ENCODE peak calls at places on chromosomes 2 and 18, in eight cellular contexts. R is GM23338, Y is PC-3, X is A549, C is hepatocyte, I is mammary epithelial cell, F is IMR-90, U is H9. T is an unnamed sample.

GRCh38 chr18:68984342-68984741 is 186.5 kb downstream of the CCDC102B start:
- DNase-seq in R (no peak), Y (no peak), X (no peak), C (no peak), I (no peak), F (no peak), U (no peak), T (no peak)

GRCh38 chr2:218229851-218230250 is 12.9 kb downstream of the ARPC2 start:
- DNase-seq in R (no peak), Y (peak; percentile 47), X (no peak), C (no peak), I (peak; percentile 82), F (no peak), U (no peak), T (no peak)

GRCh38 chr2:60091884-60092283 is 461.6 kb downstream of the BCL11A start:
- DNase-seq in R (no peak), Y (no peak), X (no peak), C (peak; percentile 73), I (no peak), F (no peak), U (no peak), T (no peak)

GRCh38 chr2:227163445-227163997 is 484 bp downstream of the COL4A4 start:
- DNase-seq in R (peak; percentile 47), Y (no peak), X (peak; percentile 29), C (no peak), I (peak; percentile 2), F (no peak), U (peak; percentile 36), T (no peak)

GRCh38 chr2:9217838-9218770 is 11.5 kb downstream of the ASAP2 start:
- DNase-seq in R (peak; percentile 51), Y (no peak), X (no peak), C (no peak), I (peak; percentile 73), F (no peak), U (peak; percentile 63), T (peak; percentile 47)

GRCh38 chr2:25920326-25920725 is 42.0 kb upstream of the ASXL2 start:
- DNase-seq in R (no peak), Y (no peak), X (no peak), C (no peak), I (no peak), F (peak; percentile 87), U (no peak), T (no peak)

GRCh38 chr2:143321994-143322393 is 192.8 kb downstream of the ARHGAP15 start:
- DNase-seq in R (no peak), Y (peak; percentile 63), X (no peak), C (no peak), I (peak; percentile 8), F (no peak), U (no peak), T (no peak)

GRCh38 chr18:2970762-2971659 is 41.9 kb downstream of the LPIN2 start:
- DNase-seq in R (no peak), Y (no peak), X (no peak), C (no peak), I (no peak), F (peak; percentile 25), U (no peak), T (no peak)

GRCh38 chr2:47068966-47069627 is 86.0 kb downstream of the STPG4 start:
- DNase-seq in R (no peak), Y (no peak), X (no peak), C (no peak), I (no peak), F (no peak), U (no peak), T (no peak)

GRCh38 chr2:127672341-127673303 is 2.7 kb downstream of the LIMS2 start:
- DNase-seq in R (no peak), Y (no peak), X (no peak), C (peak; percentile 4), I (no peak), F (no peak), U (no peak), T (no peak)

GRCh38 chr2:49226360-49226759 is 72.0 kb upstream of the FSHR start:
- DNase-seq in R (no peak), Y (no peak), X (no peak), C (no peak), I (no peak), F (no peak), U (no peak), T (no peak)

GRCh38 chr2:106649306-106649705 is 162.1 kb downstream of the CD8B2 start:
- DNase-seq in R (no peak), Y (peak; percentile 8), X (no peak), C (no peak), I (no peak), F (no peak), U (no peak), T (no peak)

GRCh38 chr2:25161055-25161781 is 7.2 kb downstream of the POMC start:
- DNase-seq in R (peak; percentile 77), Y (no peak), X (no peak), C (no peak), I (no peak), F (peak; percentile 4), U (peak; percentile 79), T (peak; percentile 73)

GRCh38 chr18:52343138-52343537 is 3.1 kb downstream of the DCC start:
- DNase-seq in R (peak; percentile 67), Y (peak; percentile 3), X (no peak), C (peak; percentile 18), I (no peak), F (peak; percentile 2), U (no peak), T (no peak)

GRCh38 chr18:67385455-67385854 is 131.1 kb downstream of the DSEL start:
- DNase-seq in R (no peak), Y (no peak), X (no peak), C (peak; percentile 36), I (no peak), F (peak; percentile 47), U (no peak), T (no peak)

GRCh38 chr18:66342577-66342976 is 261.3 kb downstream of the CDH19 start:
- DNase-seq in R (no peak), Y (peak; percentile 4), X (no peak), C (no peak), I (no peak), F (no peak), U (no peak), T (no peak)

GRCh38 chr2:11532434-11533055 is 1.3 kb upstream of the GREB1 start:
- DNase-seq in R (no peak), Y (peak; percentile 31), X (no peak), C (no peak), I (peak; percentile 80), F (peak; percentile 24), U (no peak), T (no peak)

GRCh38 chr2:121659933-121660332 is 10.7 kb upstream of the CLASP1 start:
- DNase-seq in R (no peak), Y (no peak), X (no peak), C (no peak), I (no peak), F (no peak), U (no peak), T (no peak)
- H3K4me2 ChIP-seq in R (no peak overlapping the region), Y (no peak overlapping the region), X (no peak overlapping the region), C (no peak overlapping the region), I (no peak overlapping the region), F (no peak overlapping the region), U (no peak overlapping the region), T (no peak overlapping the region)

DNA sequence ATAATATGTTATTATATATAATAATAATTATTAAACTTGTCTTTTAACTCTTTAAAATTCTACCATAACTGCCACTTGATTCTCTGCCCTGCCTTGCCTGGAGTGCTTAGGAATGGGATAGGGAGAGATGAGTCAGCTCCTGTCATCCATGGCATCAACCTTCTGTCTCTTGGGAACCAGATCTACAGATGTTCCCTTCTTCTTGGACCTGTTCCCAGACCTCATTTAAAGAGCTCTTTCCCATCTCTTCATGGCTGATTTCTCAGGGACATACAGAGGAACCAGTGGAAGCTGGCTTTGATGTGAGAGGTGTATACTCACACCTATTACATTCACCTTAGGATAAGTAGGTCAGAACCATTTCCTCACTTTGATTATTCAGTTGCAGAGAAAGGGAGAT is 155.3 kb upstream of the MYO3B start:
- DNase-seq in R (no peak), Y (peak; percentile 68), X (no peak), C (no peak), I (peak; percentile 60), F (peak; percentile 89), U (no peak), T (no peak)
- H3K4me2 ChIP-seq in R (no peak overlapping the region), Y (no peak overlapping the region), X (no peak overlapping the region), C (no peak overlapping the region), I (no peak overlapping the region), F (no peak overlapping the region), U (no peak overlapping the region), T (no peak overlapping the region)

GRCh38 chr2:68727698-68728375 is 6.8 kb upstream of the ARHGAP25 start:
- DNase-seq in R (no peak), Y (peak; percentile 59), X (no peak), C (no peak), I (no peak), F (peak; percentile 90), U (no peak), T (no peak)

GRCh38 chr2:68726100-68726499 is 8.5 kb upstream of the ARHGAP25 start:
- DNase-seq in R (no peak), Y (no peak), X (no peak), C (no peak), I (no peak), F (no peak), U (no peak), T (no peak)

GRCh38 chr2:68730828-68731227 is 3.8 kb upstream of the ARHGAP25 start:
- DNase-seq in R (no peak), Y (peak; percentile 89), X (no peak), C (peak; percentile 29), I (peak; percentile 71), F (peak; percentile 89), U (no peak), T (no peak)

GRCh38 chr2:68722712-68723111 is 11.9 kb upstream of the ARHGAP25 start:
- DNase-seq in R (peak; percentile 64), Y (no peak), X (no peak), C (no peak), I (no peak), F (no peak), U (peak; percentile 53), T (no peak)

GRCh38 chr2:68726608-68727367 is 7.8 kb upstream of the ARHGAP25 start:
- DNase-seq in R (no peak), Y (peak; percentile 42), X (no peak), C (no peak), I (peak; percentile 34), F (no peak), U (no peak), T (no peak)
- H3K4me2 ChIP-seq in R (no peak overlapping the region), Y (no peak overlapping the region), X (no peak overlapping the region), C (no peak overlapping the region), I (peak overlapping the region; percentile 22), F (no peak overlapping the region), U (no peak overlapping the region), T (no peak overlapping the region)

GRCh38 chr18:80166725-80167124 is 57.7 kb downstream of the ADNP2 start:
- DNase-seq in R (no peak), Y (no peak), X (no peak), C (no peak), I (no peak), F (no peak), U (no peak), T (no peak)

GRCh38 chr18:80166240-80166639 is 57.2 kb downstream of the ADNP2 start:
- DNase-seq in R (no peak), Y (no peak), X (no peak), C (no peak), I (no peak), F (no peak), U (no peak), T (no peak)

GRCh38 chr18:80168982-80169381 is 59.9 kb downstream of the ADNP2 start:
- DNase-seq in R (no peak), Y (no peak), X (no peak), C (no peak), I (no peak), F (no peak), U (no peak), T (no peak)

GRCh38 chr18:80167947-80168745 is 59.1 kb downstream of the ADNP2 start:
- DNase-seq in R (no peak), Y (no peak), X (no peak), C (no peak), I (no peak), F (no peak), U (no peak), T (no peak)

GRCh38 chr18:80167331-80167730 is 58.3 kb downstream of the ADNP2 start:
- DNase-seq in R (no peak), Y (no peak), X (no peak), C (no peak), I (no peak), F (no peak), U (no peak), T (no peak)
- H3K4me2 ChIP-seq in R (no peak overlapping the region), Y (no peak overlapping the region), X (no peak overlapping the region), C (no peak overlapping the region), I (no peak overlapping the region), F (no peak overlapping the region), U (no peak overlapping the region), T (no peak overlapping the region)